ENCODE peak calls at places on chromosomes 7 and 10, in eight cellular contexts. X is M059J; D is activated CD4-positive, CD25-positive, alpha-beta regulatory T cell treated with anti-CD3 and anti-CD28 coated beads, Interleukin-2, amount 50 U/mL, for 72 hours; B is activated CD4-positive, alpha-beta T cell treated with anti-CD3 and anti-CD28 coated beads, Interleukin-2, amount 50 U/mL, for 4 hours; C is chondrocyte; K is activated T-helper 1 cell treated with anti-CD3 and anti-CD28 coated beads, Interleukin-2, amount 50 U/mL, for 16 hours; U is GM19239; M is small intestine. Y is an unnamed sample.

GRCh38 chr7:105759670-105760548 is 116.5 kb downstream of the ATXN7L1 start:
- DNase-seq in X (peak), D (no peak), B (peak), C (no peak), K (no peak), U (no peak), M (peak), Y (peak)

GRCh38 chr7:155635817-155636216 is 8.6 kb upstream of the RBM33 start:
- DNase-seq in X (no peak), D (no peak), B (no peak), C (no peak), K (no peak), U (no peak), M (no peak), Y (no peak)

GRCh38 chr7:26238004-26238403 is 36.5 kb downstream of the CBX3 start:
- DNase-seq in X (no peak), D (no peak), B (no peak), C (no peak), K (no peak), U (no peak), M (no peak), Y (no peak)

GRCh38 chr7:13778967-13779366 is 210.5 kb downstream of the ETV1 start:
- DNase-seq in X (peak), D (no peak), B (no peak), C (no peak), K (no peak), U (no peak), M (no peak), Y (peak)

GRCh38 chr10:88162852-88163251 is 299.4 kb downstream of the PTEN start:
- DNase-seq in X (no peak), D (no peak), B (no peak), C (no peak), K (no peak), U (no peak), M (no peak), Y (no peak)

GRCh38 chr10:108544500-108545120 is 1378.7 kb downstream of the XPNPEP1 start:
- DNase-seq in X (peak), D (peak), B (no peak), C (peak), K (no peak), U (no peak), M (peak), Y (peak)

GRCh38 chr7:6442114-6442513 is 5.6 kb downstream of the DAGLB start:
- DNase-seq in X (no peak), D (no peak), B (no peak), C (no peak), K (no peak), U (no peak), M (no peak), Y (peak)

GRCh38 chr7:27180431-27181175 is 4.4 kb downstream of the HOXA11 start:
- DNase-seq in X (no peak), D (no peak), B (no peak), C (peak), K (peak), U (no peak), M (no peak), Y (no peak)

GRCh38 chr10:49281461-49281860 is 17.5 kb upstream of the C10orf71 start:
- DNase-seq in X (no peak), D (no peak), B (no peak), C (no peak), K (no peak), U (no peak), M (no peak), Y (no peak)

GRCh38 chr7:90303241-90303640 is 17.9 kb downstream of the FAM237B start:
- DNase-seq in X (no peak), D (no peak), B (no peak), C (no peak), K (no peak), U (no peak), M (no peak), Y (no peak)

GRCh38 chr10:47286116-47286505 is 13.9 kb upstream of the GDF10 start:
- DNase-seq in X (no peak), D (no peak), B (no peak), C (no peak), K (no peak), U (no peak), M (no peak), Y (no peak)

GRCh38 chr7:130232209-130232608 is 24.5 kb downstream of the SSMEM1 start:
- DNase-seq in X (no peak), D (no peak), B (no peak), C (no peak), K (no peak), U (no peak), M (no peak), Y (no peak)

GRCh38 chr7:128165927-128166420 is 75.1 kb upstream of the LEP start:
- DNase-seq in X (no peak), D (no peak), B (no peak), C (no peak), K (no peak), U (no peak), M (no peak), Y (no peak)

GRCh38 chr10:32210306-32211045 is 136.5 kb downstream of the EPC1 start:
- DNase-seq in X (peak), D (no peak), B (no peak), C (no peak), K (no peak), U (no peak), M (peak), Y (peak)

GRCh38 chr10:2887391-2888070 is 179.8 kb upstream of the PFKP start:
- DNase-seq in X (no peak), D (no peak), B (no peak), C (no peak), K (no peak), U (no peak), M (no peak), Y (no peak)

GRCh38 chr7:40836218-40836617 is 701.4 kb downstream of the SUGCT start:
- DNase-seq in X (no peak), D (no peak), B (no peak), C (no peak), K (no peak), U (no peak), M (no peak), Y (no peak)

GRCh38 chr7:29987821-29988317 is 1.7 kb downstream of the SCRN1 start:
- DNase-seq in X (peak), D (no peak), B (no peak), C (no peak), K (no peak), U (no peak), M (no peak), Y (peak)

GRCh38 chr10:20004087-20004523 is 187.9 kb downstream of the PLXDC2 start:
- DNase-seq in X (peak), D (no peak), B (no peak), C (no peak), K (no peak), U (no peak), M (no peak), Y (peak)

Y was measured in fibroblast of lung.